ENCODE peak calls at places on chromosomes 7 and 10, in ten cellular contexts. G, F, D, B, R, H, M, P, K and X are unnamed samples.
A peak's percentile ranks its signal among the peaks of the same experiment; 100 is the strongest.

GRCh38 chr10:44569193-44570091 is 184.5 kb upstream of the CXCL12 start:
- DNase-seq in G (no peak), F (no peak), D (no peak), B (peak; percentile 87), R (no peak), H (peak; percentile 84), M (no peak), P (no peak), K (no peak), X (no peak)

GRCh38 chr7:94303736-94304135 is 91.0 kb upstream of the COL1A2 start:
- DNase-seq in G (no peak), F (no peak), D (no peak), B (peak; percentile 82), R (no peak), H (peak; percentile 70), M (no peak), P (no peak), K (no peak), X (no peak)

GRCh38 chr7:103445228-103446020 is 583 bp downstream of the SLC26A5 start:
- DNase-seq in G (peak; percentile 38), F (peak; percentile 24), D (peak; percentile 5), B (no peak), R (no peak), H (peak; percentile 22), M (peak; percentile 37), P (no peak), K (no peak), X (peak; percentile 61)

GRCh38 chr10:13346280-13346819 is 1.7 kb downstream of the SEPHS1 start:
- DNase-seq in G (no peak), F (no peak), D (no peak), B (peak; percentile 61), R (no peak), H (peak; percentile 48), M (no peak), P (no peak), K (peak; percentile 89), X (no peak)

GRCh38 chr10:71266147-71266917 is 52.7 kb upstream of the SLC29A3 start:
- DNase-seq in G (peak; percentile 69), F (no peak), D (no peak), B (peak; percentile 82), R (no peak), H (peak; percentile 38), M (no peak), P (no peak), K (no peak), X (peak; percentile 94)

GRCh38 chr10:124640538-124641231 is 103.5 kb downstream of the FAM53B start:
- DNase-seq in G (peak; percentile 30), F (no peak), D (no peak), B (no peak), R (no peak), H (no peak), M (no peak), P (no peak), K (no peak), X (no peak)

GRCh38 chr7:113113912-113114311 is 4.4 kb downstream of the SMIM30 start:
- DNase-seq in G (no peak), F (no peak), D (no peak), B (no peak), R (no peak), H (no peak), M (no peak), P (no peak), K (no peak), X (peak; percentile 22)

GRCh38 chr10:3077940-3078630 is 10.7 kb downstream of the PFKP start:
- DNase-seq in G (no peak), F (no peak), D (no peak), B (peak; percentile 75), R (no peak), H (no peak), M (no peak), P (no peak), K (no peak), X (no peak)

GRCh38 chr10:103881420-103882284 is 26.3 kb upstream of the SH3PXD2A start:
- DNase-seq in G (no peak), F (no peak), D (no peak), B (no peak), R (no peak), H (no peak), M (no peak), P (no peak), K (no peak), X (no peak)

GRCh38 chr7:156496491-156497264 is 143.9 kb upstream of the RNF32 start:
- DNase-seq in G (no peak), F (no peak), D (no peak), B (no peak), R (no peak), H (no peak), M (peak; percentile 21), P (no peak), K (no peak), X (no peak)

GRCh38 chr7:76267107-76267834 is 35.2 kb upstream of the HSPB1 start:
- DNase-seq in G (peak; percentile 72), F (no peak), D (peak; percentile 26), B (no peak), R (no peak), H (no peak), M (no peak), P (no peak), K (no peak), X (no peak)

GRCh38 chr10:28627102-28627501 is 50.2 kb upstream of the BAMBI start:
- DNase-seq in G (no peak), F (no peak), D (no peak), B (peak; percentile 68), R (no peak), H (peak; percentile 88), M (no peak), P (no peak), K (no peak), X (no peak)

GRCh38 chr10:30647089-30647488 is 17.5 kb upstream of the LYZL2 start:
- DNase-seq in G (no peak), F (no peak), D (no peak), B (no peak), R (no peak), H (no peak), M (no peak), P (no peak), K (no peak), X (no peak)